ENCODE peak calls at places on chromosome 13, in nine cellular contexts. H is upper lobe of left lung; C is cardiac muscle cell; Q is breast epithelium; Z is psoas muscle; F is CD8-positive, alpha-beta T cell; R is H9; V is colonic mucosa; J is SK-N-SH. N is an unnamed sample.
A peak's percentile ranks its signal among the peaks of the same experiment; 100 is the strongest.

GRCh38 chr13:105202384-105202783 is 1333.1 kb downstream of the EFNB2 start:
- DNase-seq in F (no peak), V (no peak), H (no peak), Z (no peak), Q (no peak), C (peak; percentile 73), J (peak; percentile 9), R (no peak), N (no peak)

GRCh38 chr13:109945206-109945960 is 159.0 kb upstream of the IRS2 start:
- DNase-seq in V (no peak), H (no peak), R (no peak), J (no peak), F (no peak), C (no peak), Z (no peak), Q (no peak), N (no peak)

GRCh38 chr13:45811891-45812583 is 39.5 kb downstream of the SIAH3 start:
- DNase-seq in Z (no peak), F (no peak), V (no peak), C (no peak), Q (no peak), J (no peak), H (no peak), R (no peak), N (no peak)

GRCh38 chr13:99587893-99588606 is 86.8 kb downstream of the TM9SF2 start:
- DNase-seq in R (no peak), C (no peak), Q (no peak), H (no peak), V (no peak), F (no peak), Z (no peak), J (no peak), N (no peak)

GRCh38 chr13:112928958-112929777 is 39.8 kb upstream of the MCF2L start:
- DNase-seq in C (no peak), R (no peak), Q (no peak), Z (no peak), H (peak; percentile 44), V (peak; percentile 70), J (peak; percentile 80), F (no peak), N (peak; percentile 78)

GRCh38 chr13:47845981-47846380 is 155.1 kb downstream of the SUCLA2 start:
- DNase-seq in R (no peak), H (no peak), F (no peak), C (no peak), Z (no peak), V (no peak), Q (no peak), J (no peak), N (no peak)

GRCh38 chr13:34161829-34162544 is 344.0 kb downstream of the RFC3 start:
- DNase-seq in H (no peak), F (no peak), Q (no peak), J (no peak), C (peak; percentile 6), Z (no peak), V (no peak), R (no peak), N (no peak)

GRCh38 chr13:99652141-99652540 is 150.9 kb downstream of the TM9SF2 start:
- DNase-seq in J (no peak), F (no peak), Q (no peak), H (no peak), R (no peak), Z (no peak), V (peak; percentile 11), C (no peak), N (no peak)

GRCh38 chr13:71865858-71866172 is 1.2 kb downstream of the DACH1 start:
- DNase-seq in C (no peak), H (no peak), V (peak; percentile 26), R (peak; percentile 36), J (peak; percentile 65), Q (no peak), F (no peak), Z (no peak), N (peak; percentile 70)

GRCh38 chr13:29154390-29154789 is 334.3 kb downstream of the MTUS2 start:
- DNase-seq in F (no peak), Q (no peak), Z (no peak), V (no peak), H (no peak), J (no peak), R (no peak), C (no peak), N (no peak)

GRCh38 chr13:108483981-108484380 is 145.4 kb upstream of the MYO16 start:
- DNase-seq in C (no peak), J (no peak), F (no peak), Q (no peak), R (no peak), H (no peak), Z (no peak), V (no peak), N (no peak)

GRCh38 chr13:73200432-73200831 is 141.6 kb downstream of the KLF5 start:
- DNase-seq in F (no peak), Z (no peak), J (no peak), H (no peak), V (no peak), R (no peak), C (no peak), Q (no peak), N (no peak)

GRCh38 chr13:36857273-36857672 is 38.3 kb downstream of the RFXAP start:
- DNase-seq in C (no peak), J (no peak), R (no peak), Z (no peak), Q (no peak), H (no peak), V (no peak), F (no peak), N (no peak)

GRCh38 chr13:46058268-46058667 is 5.7 kb upstream of the ZC3H13 start:
- DNase-seq in C (no peak), F (no peak), R (no peak), J (no peak), V (no peak), Q (no peak), H (no peak), Z (no peak), N (no peak)

GRCh38 chr13:30739646-30740642 is 4.6 kb downstream of the ALOX5AP start:
- DNase-seq in Z (no peak), Q (no peak), H (no peak), C (no peak), F (peak; percentile 49), J (no peak), V (no peak), R (no peak), N (no peak)

GRCh38 chr13:93522486-93522885 is 295.9 kb downstream of the GPC6 start:
- DNase-seq in Z (no peak), J (no peak), H (no peak), R (no peak), V (no peak), F (no peak), C (no peak), Q (no peak), N (no peak)

GRCh38 chr13:40970803-40971202 is 48.3 kb downstream of the ELF1 start:
- DNase-seq in F (no peak), Z (no peak), Q (no peak), J (no peak), H (no peak), C (no peak), V (no peak), R (no peak), N (no peak)
- H3K4me1 ChIP-seq in F (peaks cover 97% of the 10 kb centered on the region), Z (peaks cover 52% of the 10 kb centered on the region), Q (peaks cover 14% of the 10 kb centered on the region), J (peaks cover 6% of the 10 kb centered on the region), H (peaks cover 82% of the 10 kb centered on the region), C (peaks cover 16% of the 10 kb centered on the region), V (peaks cover 21% of the 10 kb centered on the region), R (no peaks in the 10 kb centered on the region), N (peaks cover 4% of the 10 kb centered on the region)

GRCh38 chr13:44364019-44364418 is 9.6 kb upstream of the SERP2 start:
- DNase-seq in C (peak; percentile 75), H (no peak), J (no peak), V (no peak), R (no peak), Q (peak; percentile 58), Z (no peak), F (no peak), N (no peak)
- H3K4me1 ChIP-seq in C (peaks cover 29% of the 10 kb centered on the region), H (no peaks in the 10 kb centered on the region), J (peaks cover 17% of the 10 kb centered on the region), V (peaks cover 6% of the 10 kb centered on the region), R (no peaks in the 10 kb centered on the region), Q (no peaks in the 10 kb centered on the region), Z (peaks cover 3% of the 10 kb centered on the region), F (no peaks in the 10 kb centered on the region), N (peaks cover 5% of the 10 kb centered on the region)

DNA sequence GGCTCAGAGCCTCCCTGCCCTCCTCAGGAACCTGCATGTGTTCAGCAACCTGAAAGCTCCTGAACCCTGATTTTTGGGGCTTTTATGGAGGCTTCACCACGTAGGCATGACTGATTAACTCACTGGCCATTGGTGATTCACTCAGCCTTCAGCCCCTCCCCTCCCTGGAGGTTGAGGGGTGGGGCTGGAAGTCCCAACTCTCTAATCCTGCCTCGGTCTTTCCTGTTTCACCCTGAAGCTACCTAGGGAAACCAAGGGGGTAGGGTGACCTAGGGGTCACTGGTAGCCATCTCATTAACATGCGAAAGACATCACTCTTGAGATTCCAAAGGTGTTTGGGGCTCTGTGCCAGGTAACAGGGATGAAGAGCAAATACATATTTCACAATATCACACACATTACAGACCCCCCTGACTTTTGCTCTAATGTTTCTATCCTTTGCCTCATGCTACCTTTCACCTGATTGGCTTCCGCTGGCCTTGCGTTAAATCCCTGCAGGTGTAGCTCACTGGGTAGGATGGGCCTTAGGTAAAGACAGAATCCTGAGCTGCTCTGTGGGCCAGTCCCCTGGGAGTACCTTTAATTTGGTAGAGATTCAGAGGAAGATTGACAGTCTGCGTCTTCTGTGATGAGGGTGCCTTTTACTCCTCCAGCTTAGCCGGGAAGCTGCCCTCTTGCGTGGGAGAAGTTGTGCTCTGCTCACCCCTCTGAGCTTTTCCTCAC is 260.6 kb downstream of the ATP8A2 start:
- DNase-seq in C (no peak), H (no peak), J (no peak), R (peak; percentile 66), Z (no peak), F (no peak), Q (no peak), V (no peak), N (no peak)
- H3K4me1 ChIP-seq in C (no peaks in the 10 kb centered on the region), H (peaks cover 3% of the 10 kb centered on the region), J (no peaks in the 10 kb centered on the region), R (peaks cover 9% of the 10 kb centered on the region), Z (no peaks in the 10 kb centered on the region), F (no peaks in the 10 kb centered on the region), Q (no peaks in the 10 kb centered on the region), V (no peaks in the 10 kb centered on the region), N (no peaks in the 10 kb centered on the region)

GRCh38 chr13:27000686-27001085 is 170.9 kb downstream of the USP12 start:
- DNase-seq in J (no peak), V (no peak), Z (no peak), F (no peak), R (no peak), Q (no peak), C (no peak), H (no peak), N (no peak)

GRCh38 chr13:26999499-26999898 is 172.1 kb downstream of the USP12 start:
- DNase-seq in C (no peak), R (no peak), F (no peak), Q (no peak), J (no peak), V (no peak), H (no peak), Z (no peak), N (no peak)

GRCh38 chr13:27004389-27004788 is 167.2 kb downstream of the USP12 start:
- DNase-seq in F (no peak), V (no peak), Q (no peak), Z (no peak), J (no peak), C (no peak), H (no peak), R (no peak), N (no peak)

GRCh38 chr13:27004866-27005265 is 166.7 kb downstream of the USP12 start:
- DNase-seq in Q (no peak), C (no peak), J (no peak), Z (no peak), H (no peak), V (no peak), F (no peak), R (no peak), N (no peak)

GRCh38 chr13:27001705-27002104 is 169.9 kb downstream of the USP12 start:
- DNase-seq in R (no peak), C (no peak), V (no peak), Q (peak; percentile 12), F (no peak), H (no peak), J (no peak), Z (no peak), N (no peak)
- H3K4me1 ChIP-seq in R (no peaks in the 10 kb centered on the region), C (no peaks in the 10 kb centered on the region), V (no peaks in the 10 kb centered on the region), Q (no peaks in the 10 kb centered on the region), F (peaks cover 3% of the 10 kb centered on the region), H (peaks cover 10% of the 10 kb centered on the region), J (no peaks in the 10 kb centered on the region), Z (peaks cover 8% of the 10 kb centered on the region), N (no peaks in the 10 kb centered on the region)

N was measured in aorta.